ENCODE peak calls at places on chromosomes 12 and 14, in six cellular contexts. One of them, this sample, is unnamed.

GRCh38 chr12:103779410-103780092 is 61.5 kb downstream of the NT5DC3 start:
- DNase-seq in HepG2: no peak
- DNase-seq in K562: no peak
- DNase-seq in A549: no peak
- DNase-seq in endothelial cell of umbilical vein: no peak
- DNase-seq in GM12878: no peak
- DNase-seq in this sample: no peak

GRCh38 chr12:17062296-17063061 is 456.5 kb upstream of the LMO3 start:
- DNase-seq in HepG2: no peak
- DNase-seq in K562: no peak
- DNase-seq in A549: peak
- DNase-seq in endothelial cell of umbilical vein: no peak
- DNase-seq in GM12878: no peak
- DNase-seq in this sample: peak

GRCh38 chr12:76506149-76506548 is 53.4 kb downstream of the OSBPL8 start:
- DNase-seq in HepG2: no peak
- DNase-seq in K562: no peak
- DNase-seq in A549: no peak
- DNase-seq in endothelial cell of umbilical vein: no peak
- DNase-seq in GM12878: no peak
- DNase-seq in this sample: no peak

GRCh38 chr12:89949457-89950195 is 241.0 kb upstream of the ATP2B1 start:
- DNase-seq in HepG2: peak
- DNase-seq in K562: peak
- DNase-seq in A549: peak
- DNase-seq in endothelial cell of umbilical vein: peak
- DNase-seq in GM12878: peak
- DNase-seq in this sample: no peak

GRCh38 chr14:68783408-68784297 is 9.2 kb downstream of the ZFP36L1 start:
- DNase-seq in HepG2: peak
- DNase-seq in K562: no peak
- DNase-seq in A549: peak
- DNase-seq in endothelial cell of umbilical vein: no peak
- DNase-seq in GM12878: no peak
- DNase-seq in this sample: no peak

GRCh38 chr14:73524493-73524892 is 12.4 kb upstream of the ACOT1 start:
- DNase-seq in HepG2: no peak
- DNase-seq in K562: no peak
- DNase-seq in A549: no peak
- DNase-seq in endothelial cell of umbilical vein: no peak
- DNase-seq in GM12878: no peak
- DNase-seq in this sample: no peak

GRCh38 chr14:80004871-80005270 is 206.4 kb downstream of the DIO2 start:
- DNase-seq in HepG2: no peak
- DNase-seq in K562: no peak
- DNase-seq in A549: no peak
- DNase-seq in endothelial cell of umbilical vein: no peak
- DNase-seq in GM12878: no peak
- DNase-seq in this sample: no peak

GRCh38 chr14:58669556-58670200 is 31.9 kb downstream of the DACT1 start:
- DNase-seq in HepG2: no peak
- DNase-seq in K562: no peak
- DNase-seq in A549: no peak
- DNase-seq in endothelial cell of umbilical vein: no peak
- DNase-seq in GM12878: no peak
- DNase-seq in this sample: peak

GRCh38 chr14:105139831-105140239 is 28.7 kb downstream of the JAG2 start:
- DNase-seq in HepG2: no peak
- DNase-seq in K562: no peak
- DNase-seq in A549: no peak
- DNase-seq in endothelial cell of umbilical vein: no peak
- DNase-seq in GM12878: no peak
- DNase-seq in this sample: no peak

GRCh38 chr12:3263939-3264699 is 186.9 kb downstream of the TSPAN9 start:
- DNase-seq in HepG2: no peak
- DNase-seq in K562: no peak
- DNase-seq in A549: no peak
- DNase-seq in endothelial cell of umbilical vein: no peak
- DNase-seq in GM12878: no peak
- DNase-seq in this sample: no peak

GRCh38 chr12:15627995-15628945 is 160.9 kb downstream of the EPS8 start:
- DNase-seq in HepG2: peak
- DNase-seq in K562: no peak
- DNase-seq in A549: peak
- DNase-seq in endothelial cell of umbilical vein: peak
- DNase-seq in GM12878: no peak
- DNase-seq in this sample: peak

GRCh38 chr14:33294419-33294818 is 355.7 kb downstream of the NPAS3 start:
- DNase-seq in HepG2: no peak
- DNase-seq in K562: no peak
- DNase-seq in A549: no peak
- DNase-seq in endothelial cell of umbilical vein: no peak
- DNase-seq in GM12878: no peak
- DNase-seq in this sample: no peak

GRCh38 chr12:69476276-69477017 is 6.3 kb downstream of the FRS2 start:
- DNase-seq in HepG2: peak
- DNase-seq in K562: no peak
- DNase-seq in A549: no peak
- DNase-seq in endothelial cell of umbilical vein: no peak
- DNase-seq in GM12878: no peak
- DNase-seq in this sample: peak

GRCh38 chr14:60133487-60133886 is 31.7 kb downstream of the DHRS7 start:
- DNase-seq in HepG2: no peak
- DNase-seq in K562: no peak
- DNase-seq in A549: no peak
- DNase-seq in endothelial cell of umbilical vein: no peak
- DNase-seq in GM12878: no peak
- DNase-seq in this sample: no peak

DNA sequence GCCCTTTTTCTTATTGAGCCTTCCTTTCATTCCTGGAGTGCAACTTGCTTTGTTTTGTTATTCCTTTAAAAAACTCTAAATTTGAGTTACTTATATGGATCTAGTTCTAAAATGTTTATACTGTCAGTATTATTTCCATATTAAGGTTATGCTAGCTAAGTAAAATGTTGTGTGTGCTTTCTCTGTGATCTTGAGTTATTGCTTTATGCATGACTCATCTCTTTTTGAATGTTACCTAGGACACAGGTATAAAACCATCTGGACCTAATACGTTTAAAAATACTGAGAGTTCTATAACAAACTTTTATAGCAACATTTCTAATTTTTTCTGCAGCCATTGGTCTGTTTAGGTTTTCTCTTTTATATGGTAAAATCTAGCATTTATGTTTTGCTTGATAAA is 132.8 kb upstream of the LGR5 start:
- DNase-seq in HepG2: no peak
- DNase-seq in K562: no peak
- DNase-seq in A549: no peak
- DNase-seq in endothelial cell of umbilical vein: no peak
- DNase-seq in GM12878: no peak
- DNase-seq in this sample: no peak
- TF ChIP-seq MYC in HepG2: no peak
- TF ChIP-seq MYC in K562: no peak
- TF ChIP-seq MYC in A549: no peak
- TF ChIP-seq MYC in endothelial cell of umbilical vein: no peak
- TF ChIP-seq MYC in GM12878: no peak
- TF ChIP-seq MYC in this sample: no peak

DNA sequence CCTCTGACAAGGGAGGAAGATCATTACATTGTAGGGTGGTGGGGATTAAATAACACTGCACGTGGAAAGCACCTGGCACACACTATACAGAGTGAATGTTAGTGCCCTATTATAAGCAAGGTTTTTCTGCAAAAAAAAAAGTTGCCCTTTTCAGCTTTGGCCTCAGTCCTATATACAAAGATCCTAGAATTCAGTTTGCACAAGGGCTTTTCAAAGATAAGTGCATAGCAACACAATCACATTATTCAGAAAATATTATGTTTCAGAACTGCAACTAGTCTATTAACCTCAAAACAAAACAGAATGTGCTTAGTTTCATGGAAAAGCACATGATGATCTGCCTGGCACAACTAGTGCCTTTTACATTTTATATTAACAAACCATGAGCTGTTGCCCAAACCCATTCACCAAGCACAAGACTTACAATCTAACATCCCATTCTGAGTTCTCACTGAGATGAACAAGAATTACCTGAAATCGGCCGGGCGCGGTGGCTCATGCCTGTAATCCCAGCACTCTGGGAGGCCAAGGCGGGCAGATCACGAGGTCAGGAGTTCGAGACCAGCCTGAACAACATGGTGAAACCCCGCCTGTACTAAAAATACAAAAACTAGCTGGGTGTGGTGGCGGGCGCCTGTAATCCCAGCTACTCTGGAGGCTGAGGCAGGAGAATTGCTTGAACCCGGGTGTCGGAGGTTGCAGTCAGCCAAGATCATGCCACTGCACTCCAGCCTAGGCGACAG is 1.8 kb downstream of the TM7SF3 start:
- DNase-seq in HepG2: peak
- DNase-seq in K562: no peak
- DNase-seq in A549: no peak
- DNase-seq in endothelial cell of umbilical vein: no peak
- DNase-seq in GM12878: no peak
- DNase-seq in this sample: peak
- H3K4me3 ChIP-seq in HepG2: peak
- H3K4me3 ChIP-seq in K562: no peak
- H3K4me3 ChIP-seq in A549: peak
- H3K4me3 ChIP-seq in endothelial cell of umbilical vein: no peak
- H3K4me3 ChIP-seq in GM12878: peak
- H3K4me3 ChIP-seq in this sample: peak

GRCh38 chr14:91291786-91292405 is 47.4 kb upstream of the GPR68 start:
- DNase-seq in HepG2: no peak
- DNase-seq in K562: no peak
- DNase-seq in A549: no peak
- DNase-seq in endothelial cell of umbilical vein: no peak
- DNase-seq in GM12878: no peak
- DNase-seq in this sample: no peak
- TF ChIP-seq CTCF in HepG2: no peak
- TF ChIP-seq CTCF in K562: no peak
- TF ChIP-seq CTCF in A549: no peak
- TF ChIP-seq CTCF in endothelial cell of umbilical vein: no peak
- TF ChIP-seq CTCF in GM12878: no peak
- TF ChIP-seq CTCF in this sample: no peak

GRCh38 chr14:65723348-65723747 is 310.8 kb downstream of the FUT8 start:
- DNase-seq in HepG2: no peak
- DNase-seq in K562: no peak
- DNase-seq in A549: no peak
- DNase-seq in endothelial cell of umbilical vein: no peak
- DNase-seq in GM12878: no peak
- DNase-seq in this sample: no peak
- TF ChIP-seq MYC in HepG2: no peak
- TF ChIP-seq MYC in K562: no peak
- TF ChIP-seq MYC in A549: no peak
- TF ChIP-seq MYC in endothelial cell of umbilical vein: no peak
- TF ChIP-seq MYC in GM12878: no peak
- TF ChIP-seq MYC in this sample: no peak

DNA sequence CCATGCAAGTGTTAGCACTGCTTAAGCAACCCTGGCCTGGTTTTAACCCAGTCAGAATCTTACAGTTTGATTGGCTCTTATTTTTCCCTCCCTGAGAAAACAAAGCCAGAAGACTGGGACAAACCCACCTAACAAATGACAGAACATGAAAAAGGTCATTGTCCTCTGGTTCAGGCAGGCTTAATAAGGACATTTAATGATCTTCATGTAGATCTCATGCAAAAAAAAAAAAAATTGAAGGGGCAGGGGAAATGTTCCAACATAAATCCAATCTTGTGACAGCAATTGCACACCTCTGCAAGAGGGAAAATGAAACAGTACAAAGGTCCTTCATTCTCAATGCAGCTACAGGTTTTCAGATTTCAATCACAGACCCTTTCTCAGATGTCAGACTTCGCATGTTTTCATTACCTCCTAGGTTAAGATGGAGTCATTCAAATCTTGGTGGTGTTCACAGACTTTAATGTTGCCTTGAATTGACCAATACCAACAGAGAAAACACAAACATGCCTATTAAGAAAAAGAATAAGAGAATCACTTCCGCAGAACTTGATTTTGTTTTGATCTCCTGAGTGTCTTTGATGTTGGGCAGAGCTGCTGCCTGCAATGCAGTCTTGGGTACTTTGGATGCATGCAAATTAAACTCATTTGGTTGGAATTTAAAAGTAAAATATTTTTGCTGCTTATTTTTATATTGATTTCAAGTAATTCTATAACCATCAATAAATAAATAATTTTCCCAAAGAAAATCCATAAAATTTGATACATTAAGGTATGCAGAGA is 359.0 kb downstream of the BTG1 start:
- DNase-seq in HepG2: no peak
- DNase-seq in K562: no peak
- DNase-seq in A549: no peak
- DNase-seq in endothelial cell of umbilical vein: no peak
- DNase-seq in GM12878: no peak
- DNase-seq in this sample: no peak
- H3K4me3 ChIP-seq in HepG2: no peak
- H3K4me3 ChIP-seq in K562: no peak
- H3K4me3 ChIP-seq in A549: no peak
- H3K4me3 ChIP-seq in endothelial cell of umbilical vein: no peak
- H3K4me3 ChIP-seq in GM12878: no peak
- H3K4me3 ChIP-seq in this sample: no peak

GRCh38 chr12:57048423-57048822 is 1.5 kb downstream of the MYO1A start:
- DNase-seq in HepG2: no peak
- DNase-seq in K562: no peak
- DNase-seq in A549: no peak
- DNase-seq in endothelial cell of umbilical vein: no peak
- DNase-seq in GM12878: no peak
- DNase-seq in this sample: peak

GRCh38 chr12:57046947-57047890 is 2.7 kb downstream of the MYO1A start:
- DNase-seq in HepG2: no peak
- DNase-seq in K562: no peak
- DNase-seq in A549: no peak
- DNase-seq in endothelial cell of umbilical vein: no peak
- DNase-seq in GM12878: no peak
- DNase-seq in this sample: peak

GRCh38 chr12:57046392-57046791 is 3.5 kb downstream of the MYO1A start:
- DNase-seq in HepG2: no peak
- DNase-seq in K562: no peak
- DNase-seq in A549: no peak
- DNase-seq in endothelial cell of umbilical vein: no peak
- DNase-seq in GM12878: no peak
- DNase-seq in this sample: peak

GRCh38 chr12:57049047-57049446 is 882 bp downstream of the MYO1A start:
- DNase-seq in HepG2: peak
- DNase-seq in K562: no peak
- DNase-seq in A549: no peak
- DNase-seq in endothelial cell of umbilical vein: no peak
- DNase-seq in GM12878: no peak
- DNase-seq in this sample: no peak

GRCh38 chr12:57047981-57048380 is 1.9 kb downstream of the MYO1A start:
- DNase-seq in HepG2: no peak
- DNase-seq in K562: no peak
- DNase-seq in A549: no peak
- DNase-seq in endothelial cell of umbilical vein: no peak
- DNase-seq in GM12878: no peak
- DNase-seq in this sample: no peak
- TF ChIP-seq CTCF in HepG2: no peak
- TF ChIP-seq CTCF in K562: no peak
- TF ChIP-seq CTCF in A549: no peak
- TF ChIP-seq CTCF in endothelial cell of umbilical vein: no peak
- TF ChIP-seq CTCF in GM12878: no peak
- TF ChIP-seq CTCF in this sample: no peak

DNA sequence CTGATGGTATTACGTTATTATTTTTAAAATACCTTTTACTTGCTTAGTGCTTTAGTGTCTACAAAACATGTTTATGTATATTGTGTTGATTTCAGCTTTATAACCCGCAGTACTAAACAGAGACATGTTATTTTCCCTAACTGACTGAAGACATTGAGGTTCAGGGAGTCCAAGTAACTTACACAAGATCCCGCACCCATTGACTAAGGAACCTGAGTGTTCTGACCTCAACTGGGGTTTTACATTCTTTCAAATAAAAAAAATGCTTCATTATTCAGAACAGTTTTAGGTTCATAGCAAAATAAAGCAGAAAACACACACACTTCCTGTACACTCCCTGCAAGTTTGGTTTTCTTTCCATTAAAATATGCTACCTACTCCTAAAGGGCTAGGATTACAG is 60.4 kb upstream of the METAP2 start:
- DNase-seq in HepG2: no peak
- DNase-seq in K562: no peak
- DNase-seq in A549: no peak
- DNase-seq in endothelial cell of umbilical vein: no peak
- DNase-seq in GM12878: no peak
- DNase-seq in this sample: no peak
- TF ChIP-seq MYC in HepG2: no peak
- TF ChIP-seq MYC in K562: no peak
- TF ChIP-seq MYC in A549: no peak
- TF ChIP-seq MYC in endothelial cell of umbilical vein: no peak
- TF ChIP-seq MYC in GM12878: no peak
- TF ChIP-seq MYC in this sample: no peak